ENCODE peak calls at places on chromosome 13, in nine cellular contexts. One of them, this sample, is unnamed.

GRCh38 chr13:28613562-28613961 is 45.4 kb upstream of the POMP start:
- DNase-seq in OCI-LY7: no peak
- DNase-seq in HCT116: no peak
- DNase-seq in GM23338: no peak
- DNase-seq in neural progenitor cell: no peak
- DNase-seq in PC-3: no peak
- DNase-seq in GM23248: no peak
- DNase-seq in SK-N-SH: no peak
- DNase-seq in MM.1S: no peak
- DNase-seq in this sample: peak; percentile 34

GRCh38 chr13:52097197-52097596 is 31.7 kb downstream of the NEK5 start:
- DNase-seq in SK-N-SH: no peak
- DNase-seq in OCI-LY7: no peak
- DNase-seq in PC-3: no peak
- DNase-seq in HCT116: no peak
- DNase-seq in MM.1S: no peak
- DNase-seq in neural progenitor cell: no peak
- DNase-seq in GM23338: peak; percentile 2
- DNase-seq in GM23248: no peak
- DNase-seq in this sample: no peak

GRCh38 chr13:38775085-38775484 is 88.2 kb downstream of the FREM2 start:
- DNase-seq in HCT116: no peak
- DNase-seq in SK-N-SH: no peak
- DNase-seq in neural progenitor cell: no peak
- DNase-seq in OCI-LY7: no peak
- DNase-seq in GM23338: no peak
- DNase-seq in GM23248: no peak
- DNase-seq in MM.1S: no peak
- DNase-seq in PC-3: no peak
- DNase-seq in this sample: no peak

GRCh38 chr13:66528139-66528538 is 702.0 kb downstream of the PCDH9 start:
- DNase-seq in PC-3: no peak
- DNase-seq in GM23338: peak; percentile 17
- DNase-seq in GM23248: no peak
- DNase-seq in OCI-LY7: no peak
- DNase-seq in HCT116: no peak
- DNase-seq in SK-N-SH: no peak
- DNase-seq in neural progenitor cell: no peak
- DNase-seq in MM.1S: no peak
- DNase-seq in this sample: no peak

GRCh38 chr13:113415032-113415431 is 38.3 kb downstream of the ADPRHL1 start:
- DNase-seq in HCT116: no peak
- DNase-seq in neural progenitor cell: no peak
- DNase-seq in OCI-LY7: no peak
- DNase-seq in MM.1S: no peak
- DNase-seq in GM23338: no peak
- DNase-seq in GM23248: no peak
- DNase-seq in SK-N-SH: no peak
- DNase-seq in PC-3: no peak
- DNase-seq in this sample: no peak

GRCh38 chr13:94351292-94352000 is 128.0 kb downstream of the DCT start:
- DNase-seq in neural progenitor cell: no peak
- DNase-seq in HCT116: no peak
- DNase-seq in MM.1S: no peak
- DNase-seq in GM23248: peak; percentile 86
- DNase-seq in GM23338: no peak
- DNase-seq in OCI-LY7: no peak
- DNase-seq in SK-N-SH: no peak
- DNase-seq in PC-3: peak; percentile 10
- DNase-seq in this sample: no peak

GRCh38 chr13:114131581-114132418 is 623 bp downstream of the RASA3 start:
- DNase-seq in HCT116: no peak
- DNase-seq in MM.1S: no peak
- DNase-seq in OCI-LY7: no peak
- DNase-seq in PC-3: no peak
- DNase-seq in neural progenitor cell: peak; percentile 64
- DNase-seq in GM23248: peak; percentile 67
- DNase-seq in SK-N-SH: peak; percentile 80
- DNase-seq in GM23338: peak; percentile 50
- DNase-seq in this sample: no peak

GRCh38 chr13:29849731-29850212 is 645 bp downstream of the UBL3 start:
- DNase-seq in SK-N-SH: peak; percentile 70
- DNase-seq in HCT116: no peak
- DNase-seq in GM23248: peak; percentile 91
- DNase-seq in PC-3: peak; percentile 55
- DNase-seq in MM.1S: peak; percentile 15
- DNase-seq in OCI-LY7: no peak
- DNase-seq in GM23338: peak; percentile 60
- DNase-seq in neural progenitor cell: peak; percentile 74
- DNase-seq in this sample: peak; percentile 82

GRCh38 chr13:40114305-40114896 is 458.9 kb downstream of the COG6 start:
- DNase-seq in HCT116: no peak
- DNase-seq in SK-N-SH: no peak
- DNase-seq in OCI-LY7: no peak
- DNase-seq in GM23248: no peak
- DNase-seq in PC-3: no peak
- DNase-seq in GM23338: no peak
- DNase-seq in neural progenitor cell: no peak
- DNase-seq in MM.1S: no peak
- DNase-seq in this sample: no peak

GRCh38 chr13:113273856-113274590 is 23.0 kb upstream of the LAMP1 start:
- DNase-seq in GM23248: peak; percentile 88
- DNase-seq in OCI-LY7: no peak
- DNase-seq in PC-3: peak; percentile 28
- DNase-seq in neural progenitor cell: no peak
- DNase-seq in GM23338: no peak
- DNase-seq in SK-N-SH: no peak
- DNase-seq in HCT116: no peak
- DNase-seq in MM.1S: no peak
- DNase-seq in this sample: peak; percentile 76

GRCh38 chr13:42757678-42758420 is 23.5 kb upstream of the FAM216B start:
- DNase-seq in HCT116: no peak
- DNase-seq in neural progenitor cell: no peak
- DNase-seq in PC-3: no peak
- DNase-seq in SK-N-SH: no peak
- DNase-seq in OCI-LY7: no peak
- DNase-seq in GM23248: no peak
- DNase-seq in MM.1S: no peak
- DNase-seq in GM23338: no peak
- DNase-seq in this sample: no peak

GRCh38 chr13:49444517-49445395 is 682 bp downstream of the SETDB2 start:
- DNase-seq in MM.1S: peak; percentile 42
- DNase-seq in neural progenitor cell: peak; percentile 57
- DNase-seq in OCI-LY7: peak; percentile 86
- DNase-seq in SK-N-SH: peak; percentile 8
- DNase-seq in GM23248: peak; percentile 83
- DNase-seq in HCT116: no peak
- DNase-seq in GM23338: peak; percentile 39
- DNase-seq in PC-3: peak; percentile 38
- DNase-seq in this sample: peak; percentile 70

GRCh38 chr13:76148926-76149325 is 512.8 kb downstream of the LMO7 start:
- DNase-seq in GM23338: no peak
- DNase-seq in OCI-LY7: no peak
- DNase-seq in HCT116: no peak
- DNase-seq in neural progenitor cell: no peak
- DNase-seq in MM.1S: no peak
- DNase-seq in SK-N-SH: no peak
- DNase-seq in GM23248: peak; percentile 87
- DNase-seq in PC-3: peak; percentile 59
- DNase-seq in this sample: peak; percentile 13

GRCh38 chr13:90233933-90234672 is 1113.4 kb upstream of the MIR17HG start:
- DNase-seq in PC-3: peak; percentile 17
- DNase-seq in neural progenitor cell: no peak
- DNase-seq in OCI-LY7: no peak
- DNase-seq in GM23248: no peak
- DNase-seq in HCT116: no peak
- DNase-seq in GM23338: no peak
- DNase-seq in MM.1S: no peak
- DNase-seq in SK-N-SH: no peak
- DNase-seq in this sample: no peak

GRCh38 chr13:90237852-90238251 is 1109.6 kb upstream of the MIR17HG start:
- DNase-seq in SK-N-SH: no peak
- DNase-seq in MM.1S: no peak
- DNase-seq in GM23248: no peak
- DNase-seq in GM23338: no peak
- DNase-seq in OCI-LY7: no peak
- DNase-seq in PC-3: no peak
- DNase-seq in neural progenitor cell: no peak
- DNase-seq in HCT116: no peak
- DNase-seq in this sample: no peak

GRCh38 chr13:90239130-90239529 is 1108.4 kb upstream of the MIR17HG start:
- DNase-seq in SK-N-SH: no peak
- DNase-seq in OCI-LY7: no peak
- DNase-seq in MM.1S: no peak
- DNase-seq in PC-3: no peak
- DNase-seq in GM23248: no peak
- DNase-seq in GM23338: no peak
- DNase-seq in neural progenitor cell: no peak
- DNase-seq in HCT116: no peak
- DNase-seq in this sample: no peak

DNA sequence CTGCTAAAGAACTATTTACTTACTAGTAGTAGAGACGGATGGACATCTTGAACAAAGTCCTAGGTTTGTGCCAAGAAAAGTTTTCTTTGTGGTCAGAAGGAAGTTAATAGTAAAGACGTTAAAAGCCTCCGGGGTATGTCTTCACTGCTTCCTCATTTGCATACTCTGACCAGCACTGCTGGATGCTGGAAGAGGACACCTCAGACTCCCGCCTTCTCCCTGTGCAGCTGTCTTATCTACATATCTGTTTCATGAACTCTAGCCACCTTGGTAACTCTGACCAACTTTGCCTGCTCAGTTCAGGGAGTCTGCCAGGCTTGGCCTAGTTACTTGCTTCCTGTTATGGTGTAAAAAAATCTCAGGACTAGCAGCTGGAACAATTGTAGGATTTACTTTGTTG is 1109.1 kb upstream of the MIR17HG start:
- DNase-seq in MM.1S: no peak
- DNase-seq in SK-N-SH: no peak
- DNase-seq in GM23338: peak; percentile 26
- DNase-seq in GM23248: no peak
- DNase-seq in HCT116: no peak
- DNase-seq in PC-3: peak; percentile 66
- DNase-seq in OCI-LY7: no peak
- DNase-seq in neural progenitor cell: peak; percentile 10
- DNase-seq in this sample: no peak
- TF ChIP-seq EZH2phosphoT487 in MM.1S: no peak
- TF ChIP-seq EZH2phosphoT487 in SK-N-SH: no peak
- TF ChIP-seq EZH2phosphoT487 in GM23338: no peak
- TF ChIP-seq EZH2phosphoT487 in GM23248: no peak
- TF ChIP-seq EZH2phosphoT487 in HCT116: no peak
- TF ChIP-seq EZH2phosphoT487 in PC-3: no peak
- TF ChIP-seq EZH2phosphoT487 in OCI-LY7: no peak
- TF ChIP-seq EZH2phosphoT487 in neural progenitor cell: no peak
- TF ChIP-seq EZH2phosphoT487 in this sample: no peak

DNA sequence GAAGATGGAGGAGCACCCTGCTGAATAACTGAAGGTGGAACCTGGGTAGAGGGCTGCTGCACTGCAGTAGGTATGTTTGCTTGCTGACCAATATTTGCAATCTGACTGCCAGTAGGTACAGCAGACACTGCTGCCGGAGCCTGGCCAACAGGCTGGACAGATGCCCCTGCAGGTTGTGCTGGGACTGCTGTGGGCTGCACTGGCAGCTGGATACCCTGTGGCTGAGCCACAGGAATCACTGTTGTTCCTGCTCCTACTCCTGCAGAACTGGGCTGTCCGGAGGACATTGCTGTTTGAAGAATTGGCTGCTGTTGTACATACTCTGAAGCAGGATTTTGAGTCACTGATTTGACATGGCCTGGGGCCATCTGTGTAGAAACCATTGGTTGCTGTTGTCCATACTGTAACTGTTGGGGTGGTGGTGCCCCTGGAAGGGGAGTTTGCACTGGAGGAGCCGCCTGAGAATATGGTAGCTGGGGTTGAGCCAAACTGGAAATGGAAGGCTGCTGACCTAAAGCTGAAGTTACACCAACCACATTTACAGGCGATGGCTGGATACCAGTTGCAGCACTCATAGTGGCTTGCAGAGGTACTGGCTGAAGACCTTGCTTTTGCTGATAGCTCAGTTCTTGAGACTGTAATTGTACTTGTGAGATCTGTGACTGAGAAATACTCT is 2.2 kb downstream of the TSC22D1 start:
- DNase-seq in GM23248: peak; percentile 70
- DNase-seq in SK-N-SH: peak; percentile 27
- DNase-seq in neural progenitor cell: peak; percentile 60
- DNase-seq in MM.1S: no peak
- DNase-seq in OCI-LY7: peak; percentile 49
- DNase-seq in GM23338: peak; percentile 70
- DNase-seq in HCT116: no peak
- DNase-seq in PC-3: peak; percentile 56
- DNase-seq in this sample: peak; percentile 51
- TF ChIP-seq EZH2phosphoT487 in GM23248: no peak
- TF ChIP-seq EZH2phosphoT487 in SK-N-SH: no peak
- TF ChIP-seq EZH2phosphoT487 in neural progenitor cell: no peak
- TF ChIP-seq EZH2phosphoT487 in MM.1S: no peak
- TF ChIP-seq EZH2phosphoT487 in OCI-LY7: no peak
- TF ChIP-seq EZH2phosphoT487 in GM23338: no peak
- TF ChIP-seq EZH2phosphoT487 in HCT116: no peak
- TF ChIP-seq EZH2phosphoT487 in PC-3: no peak
- TF ChIP-seq EZH2phosphoT487 in this sample: no peak

DNA sequence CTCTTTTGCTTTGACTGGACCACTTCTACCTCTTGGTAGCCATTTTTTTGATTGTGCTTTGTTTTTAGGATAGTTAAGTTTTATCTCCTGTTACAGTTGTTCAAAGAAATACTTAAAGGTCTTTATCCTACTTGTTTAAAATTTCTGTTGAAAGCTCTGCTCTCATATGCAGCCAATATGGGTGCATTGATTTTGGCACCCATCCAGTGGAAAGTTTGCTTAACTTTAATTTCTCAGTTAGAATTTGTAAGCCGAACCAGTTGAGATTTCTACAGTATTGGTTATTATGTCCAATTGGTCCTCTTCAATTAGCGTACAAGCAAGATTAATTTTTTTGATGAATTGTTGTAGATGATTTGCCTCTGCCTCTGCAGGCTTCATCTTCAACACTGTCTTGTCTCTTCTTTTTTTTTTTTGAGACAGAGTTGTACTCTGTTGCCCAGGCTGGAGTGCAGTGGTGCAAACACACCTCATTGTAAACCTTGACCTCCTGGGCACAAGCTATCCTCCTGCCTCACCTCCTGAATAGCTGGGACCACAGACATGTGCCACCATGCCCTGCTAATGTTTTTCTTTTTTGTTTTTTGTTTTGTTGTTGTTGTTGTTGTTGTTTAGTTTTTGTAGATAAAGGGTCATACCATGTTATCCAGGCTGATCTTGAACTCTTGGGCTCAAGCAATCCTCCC is 65.3 kb downstream of the MAB21L1 start:
- DNase-seq in HCT116: no peak
- DNase-seq in GM23248: no peak
- DNase-seq in OCI-LY7: no peak
- DNase-seq in GM23338: no peak
- DNase-seq in PC-3: no peak
- DNase-seq in SK-N-SH: no peak
- DNase-seq in neural progenitor cell: no peak
- DNase-seq in MM.1S: no peak
- DNase-seq in this sample: no peak
- TF ChIP-seq EZH2phosphoT487 in HCT116: no peak
- TF ChIP-seq EZH2phosphoT487 in GM23248: no peak
- TF ChIP-seq EZH2phosphoT487 in OCI-LY7: no peak
- TF ChIP-seq EZH2phosphoT487 in GM23338: no peak
- TF ChIP-seq EZH2phosphoT487 in PC-3: no peak
- TF ChIP-seq EZH2phosphoT487 in SK-N-SH: no peak
- TF ChIP-seq EZH2phosphoT487 in neural progenitor cell: no peak
- TF ChIP-seq EZH2phosphoT487 in MM.1S: no peak
- TF ChIP-seq EZH2phosphoT487 in this sample: no peak

GRCh38 chr13:44437356-44438233 is 64.0 kb downstream of the SERP2 start:
- DNase-seq in GM23338: peak; percentile 78
- DNase-seq in neural progenitor cell: peak; percentile 47
- DNase-seq in PC-3: peak; percentile 75
- DNase-seq in GM23248: peak; percentile 64
- DNase-seq in OCI-LY7: peak; percentile 70
- DNase-seq in HCT116: no peak
- DNase-seq in SK-N-SH: no peak
- DNase-seq in MM.1S: peak; percentile 39
- DNase-seq in this sample: no peak
- TF ChIP-seq EZH2phosphoT487 in GM23338: no peak
- TF ChIP-seq EZH2phosphoT487 in neural progenitor cell: no peak
- TF ChIP-seq EZH2phosphoT487 in PC-3: no peak
- TF ChIP-seq EZH2phosphoT487 in GM23248: no peak
- TF ChIP-seq EZH2phosphoT487 in OCI-LY7: no peak
- TF ChIP-seq EZH2phosphoT487 in HCT116: no peak
- TF ChIP-seq EZH2phosphoT487 in SK-N-SH: no peak
- TF ChIP-seq EZH2phosphoT487 in MM.1S: no peak
- TF ChIP-seq EZH2phosphoT487 in this sample: no peak